ENCODE peak calls at places on chromosomes 13 and 19, in five cellular contexts. J is adrenal gland, M is H1, T is tibial nerve, X is ovary. W is an unnamed sample.

GRCh38 chr19:30029721-30030510 is 87.9 kb downstream of the URI1 start:
- DNase-seq in J (no peak), T (no peak), X (no peak), M (no peak), W (no peak)

GRCh38 chr13:113074401-113074800 is 31.2 kb upstream of the F7 start:
- DNase-seq in J (no peak), X (no peak), T (no peak), M (no peak), W (no peak)

GRCh38 chr13:99442273-99442895 is 58.9 kb upstream of the TM9SF2 start:
- DNase-seq in X (no peak), T (peak; percentile 68), J (no peak), M (no peak), W (no peak)

GRCh38 chr13:49635599-49636433 is 7.5 kb downstream of the ARL11 start:
- DNase-seq in J (peak; percentile 67), T (peak; percentile 19), M (peak; percentile 58), X (peak; percentile 43), W (no peak)

GRCh38 chr13:109212630-109213029 is 573.8 kb downstream of the IRS2 start:
- DNase-seq in T (no peak), X (no peak), M (no peak), J (no peak), W (no peak)

GRCh38 chr13:101019126-101019525 is 344.5 kb upstream of the TMTC4 start:
- DNase-seq in T (no peak), X (no peak), J (no peak), M (no peak), W (no peak)

GRCh38 chr19:42216653-42217521 is 590 bp downstream of the DEDD2 start:
- DNase-seq in T (no peak), X (peak; percentile 63), M (peak; percentile 85), J (no peak), W (no peak)

GRCh38 chr19:20664917-20665781 is 3.8 kb upstream of the ZNF626 start:
- DNase-seq in M (no peak), X (peak; percentile 32), T (no peak), J (no peak), W (no peak)

GRCh38 chr19:30327331-30327730 is 44.9 kb upstream of the ZNF536 start:
- DNase-seq in M (no peak), T (no peak), J (no peak), X (no peak), W (no peak)

GRCh38 chr19:55552620-55553019 is 7.3 kb upstream of the SBK3 start:
- DNase-seq in M (no peak), X (no peak), J (no peak), T (no peak), W (no peak)

GRCh38 chr13:31755211-31755610 is 15.9 kb downstream of the RXFP2 start:
- DNase-seq in M (no peak), X (no peak), T (no peak), J (no peak), W (no peak)

GRCh38 chr19:33448159-33448516 is 73.5 kb downstream of the PEPD start:
- DNase-seq in X (no peak), J (no peak), M (no peak), T (no peak), W (no peak)

GRCh38 chr19:10203686-10204085 is 8.9 kb upstream of the DNMT1 start:
- DNase-seq in X (no peak), J (no peak), T (no peak), M (no peak), W (no peak)

GRCh38 chr19:10207026-10207425 is 12.3 kb upstream of the DNMT1 start:
- DNase-seq in M (no peak), J (no peak), X (no peak), T (no peak), W (no peak)

GRCh38 chr19:10209305-10209704 is 14.6 kb upstream of the DNMT1 start:
- DNase-seq in M (no peak), X (no peak), T (no peak), J (no peak), W (no peak)

GRCh38 chr19:10205636-10206035 is 10.9 kb upstream of the DNMT1 start:
- DNase-seq in X (no peak), T (no peak), M (no peak), J (no peak), W (no peak)

DNA sequence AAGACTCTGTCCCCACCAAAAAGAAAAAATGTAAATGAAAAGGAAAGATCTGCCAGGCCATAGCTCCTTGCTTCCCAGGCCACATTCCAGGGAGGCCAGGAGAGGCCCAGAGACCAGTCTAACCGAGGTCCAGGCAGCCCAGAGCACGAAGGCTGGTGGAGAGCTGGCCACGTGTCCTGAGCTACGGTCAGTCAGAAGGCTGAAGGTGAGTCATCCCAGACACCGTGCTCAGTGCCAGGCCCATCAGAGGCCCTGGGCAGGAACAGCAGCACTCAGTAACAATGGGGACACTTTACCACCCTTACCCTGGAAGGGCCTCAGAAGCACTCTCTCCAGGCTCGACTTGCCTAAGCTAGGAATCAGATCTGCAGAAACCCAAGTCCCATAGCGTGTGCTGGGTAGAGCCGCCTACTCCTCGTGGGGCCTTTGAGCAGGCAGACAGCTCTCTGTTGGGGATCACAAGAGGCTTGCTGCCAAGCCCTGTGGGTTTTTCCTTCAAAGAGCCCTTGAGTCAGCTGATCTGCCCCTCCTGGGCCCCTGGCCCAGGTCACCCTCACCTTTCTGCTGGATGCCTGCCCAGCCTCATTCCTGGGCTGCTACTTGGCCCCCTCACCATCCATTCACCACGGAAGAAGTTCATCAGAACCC is 11.6 kb upstream of the DNMT1 start:
- DNase-seq in M (no peak), J (peak; percentile 79), T (no peak), X (no peak), W (no peak)
- TF ChIP-seq POLR2A in M (no peak), J (no peak), T (no peak), X (no peak), W (no peak)

GRCh38 chr13:48246097-48246496 is 13.1 kb downstream of the ITM2B start:
- DNase-seq in X (no peak), T (no peak), M (no peak), J (no peak), W (no peak)

GRCh38 chr13:48244159-48244558 is 11.2 kb downstream of the ITM2B start:
- DNase-seq in X (no peak), J (no peak), T (no peak), M (no peak), W (no peak)

GRCh38 chr13:48236528-48237353 is 3.7 kb downstream of the ITM2B start:
- DNase-seq in X (no peak), T (no peak), J (no peak), M (no peak), W (no peak)

GRCh38 chr13:48241651-48242050 is 8.6 kb downstream of the ITM2B start:
- DNase-seq in X (no peak), M (no peak), J (no peak), T (no peak), W (no peak)

DNA sequence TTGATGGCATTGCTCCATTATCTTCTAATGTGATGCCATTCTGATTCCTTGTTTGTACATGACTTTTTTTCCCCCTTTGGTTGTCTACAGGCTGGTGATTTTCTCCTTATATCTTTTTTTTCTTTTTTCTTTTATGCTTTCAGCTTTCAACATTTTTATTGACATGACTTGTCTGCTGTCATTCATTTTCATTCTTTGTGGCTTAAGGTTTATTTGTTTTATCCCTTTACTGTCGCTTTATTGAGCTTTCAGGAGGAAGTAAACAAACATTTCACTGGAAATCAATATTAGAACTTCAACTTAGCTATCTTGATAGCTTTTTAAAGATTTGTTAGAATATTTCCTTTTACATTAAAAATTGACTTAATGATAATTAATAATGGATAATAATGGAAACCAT is 9.7 kb downstream of the ITM2B start:
- DNase-seq in J (no peak), M (no peak), T (no peak), X (no peak), W (no peak)
- TF ChIP-seq POLR2A in J (no peak), M (no peak), T (no peak), X (no peak), W (no peak)

GRCh38 chr13:44574466-44574855 is 1.7 kb downstream of the TSC22D1 start:
- DNase-seq in X (no peak), M (no peak), T (no peak), J (no peak), W (no peak)

GRCh38 chr13:44577236-44578063 is 1.3 kb upstream of the TSC22D1 start:
- DNase-seq in X (peak; percentile 97), T (peak; percentile 91), M (peak; percentile 97), J (peak; percentile 96), W (no peak)

GRCh38 chr13:44575035-44575434 is 1.1 kb downstream of the TSC22D1 start:
- DNase-seq in X (no peak), M (no peak), T (no peak), J (no peak), W (no peak)

GRCh38 chr13:44576396-44577235 is 486 bp upstream of the TSC22D1 start:
- DNase-seq in M (no peak), T (no peak), J (no peak), X (no peak), W (no peak)

GRCh38 chr13:44575741-44576395 is at the start of gene TSC22D1:
- DNase-seq in J (peak; percentile 39), M (peak; percentile 63), T (peak; percentile 34), X (peak; percentile 30), W (no peak)
- TF ChIP-seq POLR2A in J (no peak), M (no peak), T (no peak), X (no peak), W (no peak)

DNA sequence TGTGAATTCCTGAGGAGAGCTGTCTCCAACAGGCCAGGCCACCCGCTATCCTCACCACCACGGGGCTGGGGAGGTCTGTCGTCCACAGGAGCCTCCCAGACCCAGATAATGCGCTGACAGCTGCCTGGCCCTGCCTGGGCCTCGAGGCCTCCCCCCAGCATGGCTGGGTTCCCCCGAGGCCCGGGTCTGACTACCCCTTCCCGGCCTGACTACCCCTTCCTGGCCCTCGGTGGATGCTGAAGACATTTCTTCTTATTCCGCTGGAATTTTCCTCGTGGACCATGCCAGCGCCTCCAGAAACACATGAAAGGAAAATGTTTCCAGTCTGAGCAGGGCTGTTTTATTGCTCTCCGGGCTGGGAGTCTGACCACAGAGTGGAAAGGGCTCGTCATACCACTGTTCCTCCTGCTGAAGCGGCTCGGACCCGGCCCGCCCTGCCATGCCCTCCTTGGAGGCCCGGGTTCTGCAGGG is 16.8 kb upstream of the COMP start:
- DNase-seq in T (peak; percentile 43), X (no peak), M (no peak), J (no peak), W (no peak)
- TF ChIP-seq POLR2A in T (no peak), X (no peak), M (no peak), J (no peak), W (no peak)

GRCh38 chr19:11849264-11849615 is 714 bp downstream of the ZNF439 start:
- DNase-seq in X (no peak), J (no peak), M (no peak), T (no peak), W (no peak)

GRCh38 chr19:11848200-11848593 is 329 bp upstream of the ZNF439 start:
- DNase-seq in J (no peak), T (no peak), X (no peak), M (no peak), W (no peak)

GRCh38 chr19:11843741-11844140 is 4.8 kb upstream of the ZNF439 start:
- DNase-seq in X (no peak), M (no peak), T (no peak), J (no peak), W (no peak)

GRCh38 chr19:11853358-11853757 is 4.8 kb downstream of the ZNF439 start:
- DNase-seq in J (no peak), T (no peak), X (no peak), M (no peak), W (no peak)

GRCh38 chr19:11848594-11849263 is at the start of gene ZNF439:
- DNase-seq in X (peak; percentile 81), J (peak; percentile 86), T (peak; percentile 91), M (peak; percentile 46), W (no peak)
- TF ChIP-seq POLR2A in X (peak; percentile 62), J (no peak), T (peak; percentile 53), M (no peak), W (no peak)